ENCODE peak calls at places on chromosomes 2 and 18, in nine cellular contexts. I is breast epithelium, N is tibial nerve, O is A549, U is AG10803, F is fibroblast of pulmonary artery, Q is AG04450, L is fibroblast of mammary gland, S is IMR-90. C is an unnamed sample.

GRCh38 chr2:16318474-16319195 is 347.0 kb downstream of the CYRIA start:
- DNase-seq in O (no peak), N (no peak), F (no peak), I (no peak), S (no peak), L (no peak), Q (no peak), U (no peak), C (no peak)

GRCh38 chr2:160388464-160389263 is 104.9 kb downstream of the RBMS1 start:
- DNase-seq in U (peak; percentile 61), Q (no peak), F (no peak), O (no peak), N (peak; percentile 64), I (no peak), S (no peak), L (peak; percentile 87), C (no peak)

GRCh38 chr18:23487738-23488625 is 15.3 kb upstream of the RMC1 start:
- DNase-seq in L (no peak), I (no peak), O (no peak), F (no peak), S (peak; percentile 33), U (no peak), N (no peak), Q (no peak), C (no peak)

GRCh38 chr18:25229080-25229479 is 122.9 kb downstream of the ZNF521 start:
- DNase-seq in I (no peak), Q (peak; percentile 52), N (no peak), L (peak; percentile 81), U (peak; percentile 85), F (peak; percentile 69), O (no peak), S (peak; percentile 81), C (no peak)

GRCh38 chr2:128249555-128249954 is 69.1 kb downstream of the HS6ST1 start:
- DNase-seq in I (no peak), L (no peak), N (no peak), Q (no peak), U (no peak), F (no peak), S (no peak), O (no peak), C (no peak)

GRCh38 chr18:39692367-39693011 is 2126.9 kb upstream of the CELF4 start:
- DNase-seq in Q (no peak), L (no peak), N (no peak), S (no peak), U (no peak), F (no peak), I (no peak), O (no peak), C (no peak)

GRCh38 chr2:212538156-212539144 is at the start of gene ERBB4:
- DNase-seq in I (no peak), O (no peak), S (no peak), U (no peak), Q (no peak), L (no peak), F (no peak), N (no peak), C (no peak)

GRCh38 chr2:145157626-145158025 is 637.7 kb upstream of the ZEB2 start:
- DNase-seq in I (no peak), F (no peak), S (peak; percentile 50), U (no peak), L (no peak), N (no peak), Q (peak; percentile 15), O (no peak), C (no peak)

GRCh38 chr2:225173909-225174308 is 131.6 kb upstream of the DOCK10 start:
- DNase-seq in S (no peak), L (peak; percentile 10), N (no peak), Q (no peak), I (no peak), F (peak; percentile 8), U (peak; percentile 15), O (no peak), C (no peak)

GRCh38 chr2:71705171-71705960 is 252.0 kb downstream of the DYSF start:
- DNase-seq in S (no peak), L (no peak), U (no peak), I (no peak), F (no peak), O (no peak), Q (no peak), N (no peak), C (no peak)

GRCh38 chr2:19124135-19124534 is 234.3 kb downstream of the OSR1 start:
- DNase-seq in N (no peak), I (no peak), S (peak; percentile 95), U (peak; percentile 85), F (peak; percentile 61), L (peak; percentile 75), Q (peak; percentile 66), O (peak; percentile 42), C (peak; percentile 92)

GRCh38 chr2:236661064-236661761 is 91.6 kb downstream of the ACKR3 start:
- DNase-seq in N (peak; percentile 5), S (peak; percentile 11), Q (no peak), F (peak; percentile 25), I (no peak), U (peak; percentile 52), O (peak; percentile 77), L (peak; percentile 80), C (no peak)

GRCh38 chr2:56199492-56199891 is 15.7 kb downstream of the CCDC85A start:
- DNase-seq in L (peak; percentile 78), Q (no peak), N (no peak), I (no peak), F (peak; percentile 80), S (peak; percentile 62), O (no peak), U (peak; percentile 88), C (peak; percentile 74)

GRCh38 chr2:189633392-189633811 is 27.9 kb upstream of the ASNSD1 start:
- DNase-seq in O (no peak), S (no peak), U (no peak), N (no peak), Q (no peak), I (no peak), F (peak; percentile 59), L (peak; percentile 46), C (no peak)

GRCh38 chr18:42364042-42364441 is 409.0 kb downstream of the PIK3C3 start:
- DNase-seq in I (no peak), L (no peak), S (no peak), O (no peak), N (no peak), U (no peak), Q (no peak), F (no peak), C (no peak)

GRCh38 chr2:165376571-165376975 is 92.9 kb upstream of the CSRNP3 start:
- DNase-seq in Q (no peak), I (no peak), N (no peak), L (no peak), S (no peak), O (no peak), U (no peak), F (no peak), C (no peak)

GRCh38 chr2:20578895-20579825 is 71.7 kb downstream of the HS1BP3 start:
- DNase-seq in N (peak; percentile 81), F (peak; percentile 99), O (peak; percentile 93), L (peak; percentile 95), Q (peak; percentile 95), I (peak; percentile 89), S (peak; percentile 99), U (peak; percentile 90), C (peak; percentile 93)

GRCh38 chr18:49459404-49460171 is 857 bp downstream of the DYM start:
- DNase-seq in Q (no peak), O (no peak), F (no peak), I (no peak), S (peak; percentile 12), L (peak; percentile 30), N (peak; percentile 25), U (no peak), C (no peak)

GRCh38 chr2:64456298-64456697 is 2.3 kb downstream of the LGALSL start:
- DNase-seq in U (no peak), L (no peak), N (no peak), Q (no peak), I (no peak), F (no peak), S (no peak), O (no peak), C (no peak)
- H3K4me3 ChIP-seq in U (no peak overlapping the region), L (no peak overlapping the region), N (no peak overlapping the region), Q (no peak overlapping the region), I (no peak overlapping the region), F (no peak overlapping the region), S (no peak overlapping the region), O (no peak overlapping the region), C (no peak overlapping the region)

DNA sequence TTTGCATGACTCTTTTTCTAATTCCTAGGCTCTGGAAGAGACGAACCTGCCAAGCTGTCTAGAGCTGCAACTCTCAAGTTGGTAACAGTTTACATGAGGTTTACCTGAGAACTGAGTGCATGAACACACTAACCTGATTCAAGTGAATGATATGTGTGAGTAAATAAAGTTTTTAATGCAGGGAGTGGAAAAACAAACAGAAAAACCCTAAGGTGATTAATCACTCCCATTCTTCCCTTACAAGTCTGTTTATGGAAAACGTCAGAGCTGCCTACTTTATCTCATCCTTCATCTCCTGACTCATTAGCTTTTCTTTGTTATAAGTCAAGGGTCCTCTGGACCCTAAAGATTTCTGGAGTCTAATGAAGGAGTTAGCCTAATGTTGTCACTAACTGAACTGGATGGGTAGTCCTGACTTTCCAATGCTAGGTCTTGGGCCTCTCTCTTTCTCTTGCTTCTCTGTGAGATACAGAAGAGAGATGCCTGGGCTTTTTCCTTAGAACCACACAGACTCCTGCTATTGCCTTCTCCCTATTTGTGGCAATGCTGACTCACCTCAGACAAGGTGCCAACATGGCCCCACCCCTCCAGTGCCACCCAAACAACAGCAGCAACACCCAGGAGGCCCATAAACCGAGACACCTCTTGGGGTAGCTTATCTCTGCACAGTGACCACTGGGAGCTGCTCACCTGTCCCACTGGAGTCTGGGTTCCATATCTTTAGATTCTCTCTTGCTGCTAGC is 952.4 kb downstream of the EPHA4 start:
- DNase-seq in L (no peak), I (no peak), N (no peak), U (no peak), S (peak; percentile 47), O (peak; percentile 90), F (peak; percentile 1), Q (no peak), C (no peak)
- TF ChIP-seq CTCF in L (no peak), I (no peak), N (no peak), U (no peak), S (no peak), O (no peak), F (no peak), Q (no peak), C (no peak)

GRCh38 chr18:79395308-79395640 is 456 bp upstream of the NFATC1 start:
- DNase-seq in U (no peak), F (no peak), L (no peak), N (no peak), S (no peak), O (no peak), I (no peak), Q (no peak), C (no peak)
- H3K4me3 ChIP-seq in U (peak overlapping the region; percentile 5), F (no peak overlapping the region), L (no peak overlapping the region), N (peak overlapping the region; percentile 42), S (no peak overlapping the region), O (peak overlapping the region; percentile 52), I (peak overlapping the region; percentile 94), Q (no peak overlapping the region), C (no peak overlapping the region)

GRCh38 chr2:163077241-163077640 is 238.7 kb upstream of the KCNH7 start:
- DNase-seq in I (no peak), S (no peak), L (no peak), O (no peak), F (no peak), Q (no peak), U (no peak), N (no peak), C (no peak)

GRCh38 chr2:163086940-163087339 is 248.4 kb upstream of the KCNH7 start:
- DNase-seq in F (no peak), I (no peak), Q (no peak), L (no peak), U (no peak), N (no peak), S (no peak), O (no peak), C (no peak)

GRCh38 chr2:163081754-163082153 is 243.2 kb upstream of the KCNH7 start:
- DNase-seq in F (no peak), I (no peak), U (no peak), Q (no peak), L (no peak), S (no peak), N (no peak), O (no peak), C (no peak)
- TF ChIP-seq CTCF in F (no peak), I (no peak), U (no peak), Q (no peak), L (no peak), S (no peak), N (no peak), O (no peak), C (no peak)